ENCODE peak calls at places on chromosomes 3 and 15, in seven cellular contexts. K is transverse colon, F is left lung, C is astrocyte of the spinal cord, L is astrocyte, D is cardiac muscle cell, X is uterus. H is an unnamed sample.

GRCh38 chr3:31227152-31227581 is 305.6 kb upstream of the STT3B start:
- DNase-seq in K (no peak), F (no peak), C (no peak), L (no peak), D (no peak), X (no peak), H (no peak)

GRCh38 chr3:47016934-47017435 is 37.5 kb downstream of the NBEAL2 start:
- DNase-seq in K (no peak), F (peak), C (peak), L (peak), D (no peak), X (no peak), H (peak)

GRCh38 chr3:190877925-190878324 is 15.4 kb upstream of the GMNC start:
- DNase-seq in K (no peak), F (no peak), C (no peak), L (no peak), D (no peak), X (no peak), H (no peak)

GRCh38 chr3:166085164-166085830 is 248.1 kb upstream of the BCHE start:
- DNase-seq in K (no peak), F (no peak), C (no peak), L (no peak), D (no peak), X (no peak), H (peak)

GRCh38 chr3:57949344-57949743 is 58.9 kb upstream of the FLNB start:
- DNase-seq in K (no peak), F (peak), C (no peak), L (no peak), D (no peak), X (no peak), H (no peak)

GRCh38 chr3:169478566-169479313 is 184.8 kb downstream of the MECOM start:
- DNase-seq in K (no peak), F (no peak), C (no peak), L (peak), D (no peak), X (no peak), H (peak)

GRCh38 chr15:63833246-63833696 is 477 bp downstream of the HERC1 start:
- DNase-seq in K (peak), F (peak), C (peak), L (peak), D (peak), X (peak), H (peak)

GRCh38 chr3:137866933-137867332 is 102.8 kb downstream of the SOX14 start:
- DNase-seq in K (no peak), F (no peak), C (no peak), L (no peak), D (no peak), X (no peak), H (peak)

GRCh38 chr3:105137911-105138310 is 228.8 kb upstream of the ALCAM start:
- DNase-seq in K (no peak), F (no peak), C (no peak), L (no peak), D (no peak), X (no peak), H (no peak)

GRCh38 chr3:107545680-107546120 is 22.9 kb downstream of the BBX start:
- DNase-seq in K (no peak), F (no peak), C (peak), L (peak), D (no peak), X (no peak), H (no peak)

GRCh38 chr3:179037361-179037760 is 34.2 kb downstream of the ZMAT3 start:
- DNase-seq in K (peak), F (no peak), C (peak), L (peak), D (no peak), X (peak), H (peak)

GRCh38 chr15:39628131-39628482 is 47.2 kb downstream of the THBS1 start:
- DNase-seq in K (no peak), F (no peak), C (no peak), L (no peak), D (peak), X (no peak), H (no peak)
- TF ChIP-seq CTCF in K (peak), F (no peak), C (no peak), L (no peak), D (peak), X (no peak), H (no peak)

GRCh38 chr3:51269466-51269865 is 115.6 kb upstream of the MANF start:
- DNase-seq in K (no peak), F (no peak), C (no peak), L (no peak), D (no peak), X (no peak), H (peak)

GRCh38 chr3:51268132-51268531 is 117.0 kb upstream of the MANF start:
- DNase-seq in K (no peak), F (no peak), C (no peak), L (no peak), D (no peak), X (no peak), H (no peak)

GRCh38 chr3:51274052-51274451 is 111.0 kb upstream of the MANF start:
- DNase-seq in K (no peak), F (no peak), C (no peak), L (no peak), D (no peak), X (no peak), H (no peak)

GRCh38 chr3:51271172-51271571 is 113.9 kb upstream of the MANF start:
- DNase-seq in K (no peak), F (no peak), C (no peak), L (no peak), D (no peak), X (no peak), H (no peak)

GRCh38 chr3:51270559-51270958 is 114.5 kb upstream of the MANF start:
- DNase-seq in K (no peak), F (no peak), C (no peak), L (no peak), D (no peak), X (no peak), H (no peak)
- H3K4me3 ChIP-seq in K (no peak), F (no peak), C (no peak), L (no peak), D (no peak), X (no peak), H (no peak)

GRCh38 chr15:79595995-79596622 is 164.0 kb downstream of the MINAR1 start:
- DNase-seq in K (peak), F (peak), C (peak), L (peak), D (peak), X (no peak), H (peak)

GRCh38 chr15:79598639-79599038 is 166.5 kb downstream of the MINAR1 start:
- DNase-seq in K (no peak), F (no peak), C (no peak), L (no peak), D (no peak), X (no peak), H (no peak)

GRCh38 chr15:79595271-79595670 is 163.1 kb downstream of the MINAR1 start:
- DNase-seq in K (no peak), F (no peak), C (no peak), L (no peak), D (no peak), X (no peak), H (no peak)

GRCh38 chr15:79592126-79592525 is 160.0 kb downstream of the MINAR1 start:
- DNase-seq in K (no peak), F (no peak), C (no peak), L (no peak), D (no peak), X (no peak), H (no peak)

DNA sequence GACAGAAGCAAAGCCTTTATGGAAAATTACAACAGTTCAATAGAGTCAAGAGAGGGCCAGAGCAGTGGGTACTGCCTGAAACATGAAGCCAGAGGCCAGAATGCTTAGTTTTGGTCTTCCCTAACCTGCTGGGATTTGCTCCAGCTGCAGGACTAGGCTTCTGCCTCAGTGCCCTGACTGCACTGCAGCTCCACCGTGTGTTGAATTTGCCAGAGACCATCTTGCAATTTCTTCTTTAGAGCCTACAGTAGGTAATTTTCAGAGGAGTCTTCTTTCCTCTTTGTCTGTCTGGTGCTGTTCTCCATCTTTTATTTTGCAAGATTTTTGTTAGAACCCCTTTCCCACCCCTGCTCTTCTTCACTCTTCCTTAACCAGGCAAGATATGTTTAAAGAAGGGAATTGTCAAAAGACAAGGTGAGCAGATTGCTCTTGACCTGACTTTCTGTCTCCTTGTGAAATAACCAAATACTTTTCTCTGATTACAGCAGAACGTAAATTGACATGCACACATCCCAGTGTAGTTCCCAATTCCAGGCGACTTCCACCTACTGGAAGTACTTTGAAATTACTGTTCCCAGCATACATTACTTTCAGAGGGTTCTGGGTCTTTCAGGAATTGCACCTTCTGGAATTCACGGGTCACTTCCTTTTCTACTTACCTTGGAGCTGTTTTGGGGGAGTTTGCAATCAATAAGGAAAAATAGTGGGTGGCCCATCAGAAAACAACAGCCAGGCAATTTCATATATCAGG is 161.2 kb downstream of the MINAR1 start:
- DNase-seq in K (no peak), F (no peak), C (no peak), L (no peak), D (peak), X (no peak), H (peak)
- TF ChIP-seq CTCF in K (no peak), F (no peak), C (peak), L (no peak), D (peak), X (no peak), H (no peak)

DNA sequence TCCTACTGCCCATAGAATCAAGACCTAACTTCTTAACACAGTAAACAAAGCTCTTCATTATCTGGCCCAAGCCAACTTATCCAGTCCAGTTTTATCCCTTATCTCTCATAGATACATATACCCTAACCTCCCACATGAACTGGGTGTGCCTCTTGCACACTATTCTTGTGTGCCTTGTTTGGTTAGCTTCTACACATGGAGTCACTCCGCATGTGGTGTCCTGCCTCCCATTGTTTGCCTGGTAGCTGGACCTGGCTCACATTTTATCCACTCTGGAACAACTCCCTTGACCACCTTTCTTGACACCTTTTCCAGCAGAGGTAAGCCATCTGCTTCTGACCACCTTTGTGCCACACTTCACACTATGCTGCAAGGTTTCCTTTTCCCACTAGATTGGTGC is 15.2 kb downstream of the TIPARP start:
- DNase-seq in K (no peak), F (no peak), C (no peak), L (no peak), D (no peak), X (no peak), H (no peak)
- H3K4me3 ChIP-seq in K (no peak), F (no peak), C (no peak), L (no peak), D (no peak), X (no peak), H (no peak)

H was measured in epithelial cell of esophagus.